ENCODE peak calls at places on chromosomes 11 and 22, in eight cellular contexts. One of them, this sample, is unnamed.

GRCh38 chr22:22995166-22995565 is 75.2 kb upstream of the GNAZ start:
- DNase-seq in cardiac fibroblast: no peak
- DNase-seq in upper lobe of right lung: no peak
- DNase-seq in fibroblast of mammary gland: no peak
- DNase-seq in endothelial cell of umbilical vein: no peak
- DNase-seq in mucosa of descending colon: no peak
- DNase-seq in coronary artery: no peak
- DNase-seq in CD4-positive, alpha-beta memory T cell: no peak
- DNase-seq in this sample: no peak

GRCh38 chr11:85947431-85948272 is 92.5 kb downstream of the CCDC83 start:
- DNase-seq in CD4-positive, alpha-beta memory T cell: no peak
- DNase-seq in upper lobe of right lung: no peak
- DNase-seq in cardiac fibroblast: peak; percentile 98
- DNase-seq in mucosa of descending colon: no peak
- DNase-seq in coronary artery: no peak
- DNase-seq in fibroblast of mammary gland: peak; percentile 93
- DNase-seq in endothelial cell of umbilical vein: peak; percentile 97
- DNase-seq in this sample: peak; percentile 67

GRCh38 chr22:49282596-49282995 is 545.1 kb downstream of the BRD1 start:
- DNase-seq in mucosa of descending colon: no peak
- DNase-seq in coronary artery: no peak
- DNase-seq in upper lobe of right lung: no peak
- DNase-seq in CD4-positive, alpha-beta memory T cell: no peak
- DNase-seq in fibroblast of mammary gland: no peak
- DNase-seq in cardiac fibroblast: no peak
- DNase-seq in endothelial cell of umbilical vein: no peak
- DNase-seq in this sample: no peak

GRCh38 chr11:121614661-121615240 is 162.0 kb upstream of the SORL1-AS1 start:
- DNase-seq in CD4-positive, alpha-beta memory T cell: no peak
- DNase-seq in coronary artery: no peak
- DNase-seq in upper lobe of right lung: no peak
- DNase-seq in endothelial cell of umbilical vein: peak; percentile 66
- DNase-seq in mucosa of descending colon: no peak
- DNase-seq in cardiac fibroblast: no peak
- DNase-seq in fibroblast of mammary gland: no peak
- DNase-seq in this sample: no peak

GRCh38 chr11:129319751-129320150 is 55.9 kb upstream of the BARX2 start:
- DNase-seq in fibroblast of mammary gland: no peak
- DNase-seq in cardiac fibroblast: no peak
- DNase-seq in CD4-positive, alpha-beta memory T cell: no peak
- DNase-seq in endothelial cell of umbilical vein: no peak
- DNase-seq in mucosa of descending colon: no peak
- DNase-seq in upper lobe of right lung: no peak
- DNase-seq in coronary artery: no peak
- DNase-seq in this sample: no peak

GRCh38 chr11:75445315-75445953 is 12.4 kb upstream of the KLHL35 start:
- DNase-seq in cardiac fibroblast: peak; percentile 63
- DNase-seq in upper lobe of right lung: peak; percentile 84
- DNase-seq in coronary artery: no peak
- DNase-seq in mucosa of descending colon: no peak
- DNase-seq in fibroblast of mammary gland: peak; percentile 43
- DNase-seq in endothelial cell of umbilical vein: peak; percentile 70
- DNase-seq in CD4-positive, alpha-beta memory T cell: peak; percentile 61
- DNase-seq in this sample: no peak

GRCh38 chr11:112237451-112237850 is 11.2 kb downstream of the PTS start:
- DNase-seq in fibroblast of mammary gland: no peak
- DNase-seq in CD4-positive, alpha-beta memory T cell: no peak
- DNase-seq in mucosa of descending colon: no peak
- DNase-seq in coronary artery: no peak
- DNase-seq in cardiac fibroblast: no peak
- DNase-seq in endothelial cell of umbilical vein: no peak
- DNase-seq in upper lobe of right lung: no peak
- DNase-seq in this sample: no peak

GRCh38 chr11:134047586-134047999 is 21.3 kb upstream of the JAM3 start:
- DNase-seq in CD4-positive, alpha-beta memory T cell: no peak
- DNase-seq in upper lobe of right lung: peak; percentile 66
- DNase-seq in fibroblast of mammary gland: peak; percentile 93
- DNase-seq in endothelial cell of umbilical vein: no peak
- DNase-seq in mucosa of descending colon: no peak
- DNase-seq in cardiac fibroblast: peak; percentile 95
- DNase-seq in coronary artery: peak; percentile 96
- DNase-seq in this sample: no peak

GRCh38 chr22:42996646-42997365 is 18.1 kb downstream of the PACSIN2 start:
- DNase-seq in endothelial cell of umbilical vein: no peak
- DNase-seq in cardiac fibroblast: no peak
- DNase-seq in coronary artery: peak; percentile 82
- DNase-seq in CD4-positive, alpha-beta memory T cell: no peak
- DNase-seq in mucosa of descending colon: no peak
- DNase-seq in upper lobe of right lung: no peak
- DNase-seq in fibroblast of mammary gland: peak; percentile 32
- DNase-seq in this sample: no peak

GRCh38 chr11:75966546-75967287 is 151.7 kb downstream of the UVRAG start:
- DNase-seq in CD4-positive, alpha-beta memory T cell: no peak
- DNase-seq in upper lobe of right lung: no peak
- DNase-seq in cardiac fibroblast: peak; percentile 95
- DNase-seq in coronary artery: no peak
- DNase-seq in mucosa of descending colon: no peak
- DNase-seq in fibroblast of mammary gland: peak; percentile 96
- DNase-seq in endothelial cell of umbilical vein: peak; percentile 83
- DNase-seq in this sample: peak; percentile 18

GRCh38 chr11:68932358-68932757 is 28.7 kb downstream of the IGHMBP2 start:
- DNase-seq in coronary artery: no peak
- DNase-seq in endothelial cell of umbilical vein: no peak
- DNase-seq in fibroblast of mammary gland: no peak
- DNase-seq in mucosa of descending colon: no peak
- DNase-seq in upper lobe of right lung: no peak
- DNase-seq in cardiac fibroblast: no peak
- DNase-seq in CD4-positive, alpha-beta memory T cell: no peak
- DNase-seq in this sample: no peak

GRCh38 chr11:70140859-70141489 is 62.1 kb upstream of the FADD start:
- DNase-seq in upper lobe of right lung: no peak
- DNase-seq in fibroblast of mammary gland: no peak
- DNase-seq in coronary artery: no peak
- DNase-seq in mucosa of descending colon: no peak
- DNase-seq in cardiac fibroblast: no peak
- DNase-seq in CD4-positive, alpha-beta memory T cell: no peak
- DNase-seq in endothelial cell of umbilical vein: no peak
- DNase-seq in this sample: no peak
- H3K4me3 ChIP-seq in upper lobe of right lung: no peak overlapping the region
- H3K4me3 ChIP-seq in fibroblast of mammary gland: no peak overlapping the region
- H3K4me3 ChIP-seq in coronary artery: no peak overlapping the region
- H3K4me3 ChIP-seq in mucosa of descending colon: no peak overlapping the region
- H3K4me3 ChIP-seq in cardiac fibroblast: no peak overlapping the region
- H3K4me3 ChIP-seq in CD4-positive, alpha-beta memory T cell: no peak overlapping the region
- H3K4me3 ChIP-seq in endothelial cell of umbilical vein: no peak overlapping the region
- H3K4me3 ChIP-seq in this sample: no peak overlapping the region

GRCh38 chr11:57776577-57776976 is 15.0 kb downstream of the CTNND1 start:
- DNase-seq in coronary artery: no peak
- DNase-seq in endothelial cell of umbilical vein: no peak
- DNase-seq in mucosa of descending colon: no peak
- DNase-seq in upper lobe of right lung: no peak
- DNase-seq in cardiac fibroblast: no peak
- DNase-seq in CD4-positive, alpha-beta memory T cell: no peak
- DNase-seq in fibroblast of mammary gland: no peak
- DNase-seq in this sample: no peak

GRCh38 chr11:57778318-57779037 is 16.9 kb downstream of the CTNND1 start:
- DNase-seq in coronary artery: peak; percentile 94
- DNase-seq in endothelial cell of umbilical vein: peak; percentile 100
- DNase-seq in mucosa of descending colon: peak; percentile 89
- DNase-seq in fibroblast of mammary gland: peak; percentile 94
- DNase-seq in upper lobe of right lung: peak; percentile 92
- DNase-seq in cardiac fibroblast: peak; percentile 98
- DNase-seq in CD4-positive, alpha-beta memory T cell: no peak
- DNase-seq in this sample: peak; percentile 90

GRCh38 chr11:57775474-57775873 is 13.9 kb downstream of the CTNND1 start:
- DNase-seq in fibroblast of mammary gland: peak; percentile 58
- DNase-seq in endothelial cell of umbilical vein: peak; percentile 73
- DNase-seq in coronary artery: no peak
- DNase-seq in mucosa of descending colon: no peak
- DNase-seq in upper lobe of right lung: no peak
- DNase-seq in cardiac fibroblast: peak; percentile 41
- DNase-seq in CD4-positive, alpha-beta memory T cell: no peak
- DNase-seq in this sample: no peak

GRCh38 chr11:57777969-57778317 is 16.3 kb downstream of the CTNND1 start:
- DNase-seq in endothelial cell of umbilical vein: peak; percentile 83
- DNase-seq in fibroblast of mammary gland: no peak
- DNase-seq in mucosa of descending colon: no peak
- DNase-seq in cardiac fibroblast: peak; percentile 60
- DNase-seq in coronary artery: no peak
- DNase-seq in upper lobe of right lung: no peak
- DNase-seq in CD4-positive, alpha-beta memory T cell: no peak
- DNase-seq in this sample: no peak

GRCh38 chr11:57776101-57776511 is 14.5 kb downstream of the CTNND1 start:
- DNase-seq in upper lobe of right lung: no peak
- DNase-seq in endothelial cell of umbilical vein: peak; percentile 89
- DNase-seq in coronary artery: no peak
- DNase-seq in CD4-positive, alpha-beta memory T cell: no peak
- DNase-seq in fibroblast of mammary gland: no peak
- DNase-seq in cardiac fibroblast: peak; percentile 48
- DNase-seq in mucosa of descending colon: no peak
- DNase-seq in this sample: no peak
- H3K4me3 ChIP-seq in upper lobe of right lung: peak overlapping the region; percentile 30
- H3K4me3 ChIP-seq in endothelial cell of umbilical vein: peak overlapping the region; percentile 26
- H3K4me3 ChIP-seq in coronary artery: peak overlapping the region; percentile 55
- H3K4me3 ChIP-seq in CD4-positive, alpha-beta memory T cell: no peak overlapping the region
- H3K4me3 ChIP-seq in fibroblast of mammary gland: no peak overlapping the region
- H3K4me3 ChIP-seq in cardiac fibroblast: no peak overlapping the region
- H3K4me3 ChIP-seq in mucosa of descending colon: no peak overlapping the region
- H3K4me3 ChIP-seq in this sample: no peak overlapping the region

DNA sequence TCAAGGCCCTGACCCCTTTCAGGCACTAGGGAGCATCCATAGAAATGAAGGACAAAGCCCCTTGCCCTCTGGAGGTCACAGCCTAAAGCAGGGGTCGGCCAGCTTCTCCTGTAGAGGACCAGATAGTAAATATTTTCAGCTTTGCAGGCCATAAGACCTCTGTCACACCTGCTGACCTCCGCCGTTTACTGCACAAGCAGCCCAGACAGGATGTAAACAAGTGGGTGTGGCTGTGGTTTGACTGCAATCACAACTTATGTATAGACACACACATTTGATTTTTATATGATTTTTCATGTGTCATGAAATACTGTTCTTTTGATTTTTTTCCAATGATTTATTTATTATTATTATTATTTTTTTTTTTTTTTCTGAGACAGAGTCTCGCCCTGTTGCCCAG is 34.3 kb downstream of the KIAA1671 start:
- DNase-seq in CD4-positive, alpha-beta memory T cell: peak; percentile 15
- DNase-seq in cardiac fibroblast: no peak
- DNase-seq in mucosa of descending colon: no peak
- DNase-seq in endothelial cell of umbilical vein: no peak
- DNase-seq in upper lobe of right lung: no peak
- DNase-seq in fibroblast of mammary gland: no peak
- DNase-seq in coronary artery: no peak
- DNase-seq in this sample: no peak
- H3K4me3 ChIP-seq in CD4-positive, alpha-beta memory T cell: no peak overlapping the region
- H3K4me3 ChIP-seq in cardiac fibroblast: no peak overlapping the region
- H3K4me3 ChIP-seq in mucosa of descending colon: no peak overlapping the region
- H3K4me3 ChIP-seq in endothelial cell of umbilical vein: no peak overlapping the region
- H3K4me3 ChIP-seq in upper lobe of right lung: no peak overlapping the region
- H3K4me3 ChIP-seq in fibroblast of mammary gland: no peak overlapping the region
- H3K4me3 ChIP-seq in coronary artery: no peak overlapping the region
- H3K4me3 ChIP-seq in this sample: no peak overlapping the region

GRCh38 chr11:1756791-1757771 is 6.6 kb downstream of the CTSD start:
- DNase-seq in fibroblast of mammary gland: no peak
- DNase-seq in upper lobe of right lung: peak; percentile 67
- DNase-seq in CD4-positive, alpha-beta memory T cell: no peak
- DNase-seq in mucosa of descending colon: peak; percentile 61
- DNase-seq in cardiac fibroblast: no peak
- DNase-seq in endothelial cell of umbilical vein: no peak
- DNase-seq in coronary artery: no peak
- DNase-seq in this sample: no peak
- H3K4me3 ChIP-seq in fibroblast of mammary gland: no peak overlapping the region
- H3K4me3 ChIP-seq in upper lobe of right lung: peak overlapping the region; percentile 97
- H3K4me3 ChIP-seq in CD4-positive, alpha-beta memory T cell: peak overlapping the region; percentile 38
- H3K4me3 ChIP-seq in mucosa of descending colon: no peak overlapping the region
- H3K4me3 ChIP-seq in cardiac fibroblast: no peak overlapping the region
- H3K4me3 ChIP-seq in endothelial cell of umbilical vein: no peak overlapping the region
- H3K4me3 ChIP-seq in coronary artery: no peak overlapping the region
- H3K4me3 ChIP-seq in this sample: no peak overlapping the region

DNA sequence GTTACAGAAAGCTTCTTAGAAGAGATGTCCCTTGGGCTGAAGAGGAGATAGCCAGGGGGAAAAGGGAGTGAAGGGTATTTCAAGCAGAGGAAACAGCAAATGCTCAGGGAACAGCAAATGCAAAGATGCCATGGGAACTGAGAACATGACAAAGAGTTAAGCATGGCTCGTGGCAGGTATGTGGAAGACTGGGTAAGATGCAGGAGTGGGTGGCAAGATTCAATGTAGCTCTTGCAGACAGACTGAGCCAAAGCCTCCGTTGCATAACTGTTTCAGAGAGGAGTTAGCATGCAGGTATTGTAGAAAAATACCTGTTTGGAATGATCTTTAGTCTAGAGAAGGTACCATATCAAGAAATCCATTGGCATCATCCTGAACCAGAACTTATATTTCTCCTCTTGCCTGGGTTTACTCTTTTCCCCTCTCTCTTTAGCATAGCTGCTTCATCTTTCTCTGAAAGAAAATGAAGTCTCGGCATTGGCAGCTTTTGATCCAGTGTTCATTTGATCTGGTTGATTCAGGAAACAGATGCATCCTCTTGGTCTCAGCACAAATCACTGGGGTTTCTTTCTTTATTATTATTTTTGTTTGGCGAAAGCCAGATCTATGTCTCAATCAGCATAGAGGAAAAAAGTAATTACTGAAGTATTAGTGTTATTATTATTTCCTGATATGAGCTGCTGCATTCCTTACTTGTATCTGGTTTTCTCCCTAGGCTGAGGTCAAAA is 41.7 kb upstream of the NUP160 start:
- DNase-seq in fibroblast of mammary gland: no peak
- DNase-seq in cardiac fibroblast: no peak
- DNase-seq in CD4-positive, alpha-beta memory T cell: peak; percentile 50
- DNase-seq in coronary artery: no peak
- DNase-seq in endothelial cell of umbilical vein: peak; percentile 88
- DNase-seq in upper lobe of right lung: no peak
- DNase-seq in mucosa of descending colon: no peak
- DNase-seq in this sample: no peak
- H3K4me3 ChIP-seq in fibroblast of mammary gland: no peak overlapping the region
- H3K4me3 ChIP-seq in cardiac fibroblast: no peak overlapping the region
- H3K4me3 ChIP-seq in CD4-positive, alpha-beta memory T cell: peak overlapping the region; percentile 18
- H3K4me3 ChIP-seq in coronary artery: no peak overlapping the region
- H3K4me3 ChIP-seq in endothelial cell of umbilical vein: no peak overlapping the region
- H3K4me3 ChIP-seq in upper lobe of right lung: no peak overlapping the region
- H3K4me3 ChIP-seq in mucosa of descending colon: no peak overlapping the region
- H3K4me3 ChIP-seq in this sample: no peak overlapping the region

DNA sequence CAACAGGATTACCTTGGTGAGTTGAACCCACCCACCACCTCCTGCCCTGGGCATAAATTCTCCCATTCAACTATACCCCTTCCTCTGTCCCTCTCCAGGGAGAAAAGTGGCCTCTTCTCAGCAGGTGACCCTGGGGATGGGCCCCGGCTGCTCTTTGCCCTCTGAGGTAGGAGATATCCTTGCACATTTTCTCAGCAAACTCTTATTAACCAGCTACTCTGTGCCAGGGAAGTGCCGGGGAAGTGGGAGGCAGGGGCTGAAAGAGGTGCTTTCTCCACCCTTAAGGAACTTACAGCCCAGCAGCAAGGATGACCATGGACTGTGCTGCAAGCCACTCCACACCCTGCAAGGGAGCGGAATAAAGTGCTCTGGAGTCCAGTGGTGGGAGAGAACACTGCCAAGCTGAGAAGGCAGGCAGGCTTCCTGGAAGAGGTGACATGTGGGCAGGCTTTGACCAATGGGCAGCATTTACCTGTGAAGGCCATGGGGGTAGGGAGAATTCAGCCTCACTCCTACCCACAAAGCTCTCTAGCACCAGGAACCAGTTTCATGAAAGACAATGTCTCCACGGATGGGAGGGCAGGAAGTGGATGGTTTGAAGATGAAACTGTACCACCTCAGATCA is 21.9 kb upstream of the OAF start:
- DNase-seq in mucosa of descending colon: no peak
- DNase-seq in CD4-positive, alpha-beta memory T cell: no peak
- DNase-seq in coronary artery: no peak
- DNase-seq in cardiac fibroblast: no peak
- DNase-seq in endothelial cell of umbilical vein: no peak
- DNase-seq in fibroblast of mammary gland: no peak
- DNase-seq in upper lobe of right lung: peak; percentile 27
- DNase-seq in this sample: no peak
- H3K4me3 ChIP-seq in mucosa of descending colon: no peak overlapping the region
- H3K4me3 ChIP-seq in CD4-positive, alpha-beta memory T cell: no peak overlapping the region
- H3K4me3 ChIP-seq in coronary artery: no peak overlapping the region
- H3K4me3 ChIP-seq in cardiac fibroblast: no peak overlapping the region
- H3K4me3 ChIP-seq in endothelial cell of umbilical vein: no peak overlapping the region
- H3K4me3 ChIP-seq in fibroblast of mammary gland: no peak overlapping the region
- H3K4me3 ChIP-seq in upper lobe of right lung: no peak overlapping the region
- H3K4me3 ChIP-seq in this sample: no peak overlapping the region